ENCODE peak calls at places on chromosomes 3 and 15, in nine cellular contexts. U is HS-5; O is HTR-8/SVneo; D is CD8-positive, alpha-beta memory T cell; R is sciatic nerve; X is ascending aorta; Q is ovary; K is GM23248; W is ACHN. L is an unnamed sample.

GRCh38 chr3:62445267-62445666 is 71.9 kb upstream of the FEZF2 start:
- DNase-seq in U (no peak), O (peak), D (no peak), R (no peak), X (no peak), Q (no peak), K (peak), W (peak), L (no peak)

GRCh38 chr3:29324180-29324651 is 43.3 kb downstream of the RBMS3 start:
- DNase-seq in U (peak), O (no peak), D (no peak), R (peak), X (peak), Q (peak), K (peak), W (peak), L (peak)

GRCh38 chr3:143216709-143217182 is 97.2 kb downstream of the CHST2 start:
- DNase-seq in U (no peak), O (no peak), D (no peak), R (no peak), X (no peak), Q (no peak), K (no peak), W (no peak), L (no peak)

GRCh38 chr15:64844576-64845140 is 2.9 kb downstream of the PLEKHO2 start:
- DNase-seq in U (no peak), O (no peak), D (peak), R (no peak), X (no peak), Q (no peak), K (peak), W (no peak), L (peak)

GRCh38 chr3:98246142-98246541 is 17.9 kb upstream of the OR5H6 start:
- DNase-seq in U (no peak), O (no peak), D (no peak), R (no peak), X (no peak), Q (no peak), K (no peak), W (no peak), L (no peak)

GRCh38 chr3:37892917-37893595 is 31.4 kb downstream of the CTDSPL start:
- DNase-seq in U (no peak), O (no peak), D (no peak), R (no peak), X (no peak), Q (peak), K (peak), W (no peak), L (no peak)

GRCh38 chr15:69834756-69835155 is 263.0 kb downstream of the TLE3 start:
- DNase-seq in U (no peak), O (no peak), D (no peak), R (no peak), X (no peak), Q (no peak), K (no peak), W (no peak), L (no peak)

GRCh38 chr3:124770341-124771082 is 40.3 kb downstream of the UMPS start:
- DNase-seq in U (no peak), O (no peak), D (no peak), R (peak), X (no peak), Q (no peak), K (no peak), W (no peak), L (peak)

L was measured in BE2C.